ENCODE peak calls at places on chromosomes 7 and 10, in six cellular contexts. One of them, this sample, is unnamed.

GRCh38 chr10:3776796-3777571 is 8.0 kb downstream of the KLF6 start:
- DNase-seq in NCI-H1092: no peak
- DNase-seq in iris pigment epithelial cell: peak
- DNase-seq in GM04503: peak
- DNase-seq in left ventricle myocardium inferior: no peak
- DNase-seq in NCI-H2029: no peak
- DNase-seq in this sample: peak

GRCh38 chr10:37992083-37992482 is 15.6 kb upstream of the ZNF25 start:
- DNase-seq in left ventricle myocardium inferior: no peak
- DNase-seq in iris pigment epithelial cell: peak
- DNase-seq in GM04503: no peak
- DNase-seq in NCI-H1092: no peak
- DNase-seq in NCI-H2029: no peak
- DNase-seq in this sample: no peak

GRCh38 chr7:125061776-125062397 is 132.3 kb upstream of the POT1 start:
- DNase-seq in iris pigment epithelial cell: peak
- DNase-seq in left ventricle myocardium inferior: no peak
- DNase-seq in NCI-H2029: no peak
- DNase-seq in GM04503: no peak
- DNase-seq in NCI-H1092: no peak
- DNase-seq in this sample: peak

GRCh38 chr10:103592186-103593021 is 98.9 kb downstream of the NEURL1 start:
- DNase-seq in GM04503: no peak
- DNase-seq in NCI-H1092: no peak
- DNase-seq in NCI-H2029: no peak
- DNase-seq in left ventricle myocardium inferior: no peak
- DNase-seq in iris pigment epithelial cell: peak
- DNase-seq in this sample: peak

GRCh38 chr7:127726481-127726880 is 74.5 kb downstream of the SND1 start:
- DNase-seq in NCI-H2029: no peak
- DNase-seq in NCI-H1092: no peak
- DNase-seq in left ventricle myocardium inferior: no peak
- DNase-seq in iris pigment epithelial cell: no peak
- DNase-seq in GM04503: no peak
- DNase-seq in this sample: no peak

GRCh38 chr7:73839290-73839689 is 3.0 kb downstream of the METTL27 start:
- DNase-seq in iris pigment epithelial cell: no peak
- DNase-seq in NCI-H2029: no peak
- DNase-seq in NCI-H1092: no peak
- DNase-seq in GM04503: no peak
- DNase-seq in left ventricle myocardium inferior: no peak
- DNase-seq in this sample: no peak

GRCh38 chr7:22640269-22640668 is 86.7 kb upstream of the IL6 start:
- DNase-seq in iris pigment epithelial cell: no peak
- DNase-seq in left ventricle myocardium inferior: no peak
- DNase-seq in NCI-H1092: no peak
- DNase-seq in NCI-H2029: no peak
- DNase-seq in GM04503: no peak
- DNase-seq in this sample: no peak

GRCh38 chr7:127107601-127108007 is 145.1 kb downstream of the GRM8 start:
- DNase-seq in NCI-H2029: no peak
- DNase-seq in iris pigment epithelial cell: peak
- DNase-seq in NCI-H1092: no peak
- DNase-seq in left ventricle myocardium inferior: no peak
- DNase-seq in GM04503: peak
- DNase-seq in this sample: peak

GRCh38 chr7:16636533-16637173 is 8.9 kb downstream of the ANKMY2 start:
- DNase-seq in left ventricle myocardium inferior: no peak
- DNase-seq in NCI-H1092: no peak
- DNase-seq in NCI-H2029: no peak
- DNase-seq in GM04503: no peak
- DNase-seq in iris pigment epithelial cell: peak
- DNase-seq in this sample: no peak

GRCh38 chr10:51235865-51236264 is 161.6 kb downstream of the PRKG1 start:
- DNase-seq in NCI-H2029: no peak
- DNase-seq in iris pigment epithelial cell: no peak
- DNase-seq in NCI-H1092: no peak
- DNase-seq in left ventricle myocardium inferior: no peak
- DNase-seq in GM04503: no peak
- DNase-seq in this sample: no peak

GRCh38 chr10:95496246-95496911 is 64.8 kb downstream of the SORBS1 start:
- DNase-seq in iris pigment epithelial cell: no peak
- DNase-seq in GM04503: no peak
- DNase-seq in NCI-H2029: no peak
- DNase-seq in NCI-H1092: no peak
- DNase-seq in left ventricle myocardium inferior: no peak
- DNase-seq in this sample: no peak

GRCh38 chr10:124996127-124996853 is 54.4 kb downstream of the ZRANB1 start:
- DNase-seq in GM04503: no peak
- DNase-seq in NCI-H2029: no peak
- DNase-seq in iris pigment epithelial cell: no peak
- DNase-seq in NCI-H1092: no peak
- DNase-seq in left ventricle myocardium inferior: peak
- DNase-seq in this sample: no peak

GRCh38 chr10:31262672-31263071 is 56.3 kb upstream of the ZEB1 start:
- DNase-seq in NCI-H1092: no peak
- DNase-seq in iris pigment epithelial cell: peak
- DNase-seq in GM04503: peak
- DNase-seq in left ventricle myocardium inferior: no peak
- DNase-seq in NCI-H2029: no peak
- DNase-seq in this sample: no peak

GRCh38 chr7:112873831-112874553 is 83.8 kb upstream of the TMEM168 start:
- DNase-seq in NCI-H1092: no peak
- DNase-seq in iris pigment epithelial cell: no peak
- DNase-seq in NCI-H2029: no peak
- DNase-seq in GM04503: no peak
- DNase-seq in left ventricle myocardium inferior: no peak
- DNase-seq in this sample: no peak

GRCh38 chr7:134834689-134835462 is 55.4 kb downstream of the CALD1 start:
- DNase-seq in NCI-H1092: no peak
- DNase-seq in GM04503: no peak
- DNase-seq in NCI-H2029: no peak
- DNase-seq in left ventricle myocardium inferior: no peak
- DNase-seq in iris pigment epithelial cell: no peak
- DNase-seq in this sample: peak

GRCh38 chr7:44796034-44796503 is 412 bp upstream of the PPIA start:
- DNase-seq in NCI-H1092: peak
- DNase-seq in left ventricle myocardium inferior: no peak
- DNase-seq in GM04503: no peak
- DNase-seq in NCI-H2029: peak
- DNase-seq in iris pigment epithelial cell: peak
- DNase-seq in this sample: peak

GRCh38 chr7:106905734-106906133 is 40.7 kb downstream of the PIK3CG start:
- DNase-seq in iris pigment epithelial cell: no peak
- DNase-seq in NCI-H1092: no peak
- DNase-seq in NCI-H2029: no peak
- DNase-seq in left ventricle myocardium inferior: no peak
- DNase-seq in GM04503: no peak
- DNase-seq in this sample: no peak

GRCh38 chr7:76310102-76310957 is 7.9 kb downstream of the HSPB1 start:
- DNase-seq in iris pigment epithelial cell: no peak
- DNase-seq in GM04503: no peak
- DNase-seq in left ventricle myocardium inferior: no peak
- DNase-seq in NCI-H2029: peak
- DNase-seq in NCI-H1092: peak
- DNase-seq in this sample: no peak

GRCh38 chr10:110661292-110661691 is 17.2 kb downstream of the RBM20 start:
- DNase-seq in NCI-H2029: no peak
- DNase-seq in GM04503: no peak
- DNase-seq in left ventricle myocardium inferior: no peak
- DNase-seq in iris pigment epithelial cell: no peak
- DNase-seq in NCI-H1092: no peak
- DNase-seq in this sample: no peak

GRCh38 chr7:95811846-95812445 is 39.6 kb downstream of the DYNC1I1 start:
- DNase-seq in NCI-H2029: no peak
- DNase-seq in NCI-H1092: peak
- DNase-seq in left ventricle myocardium inferior: no peak
- DNase-seq in GM04503: peak
- DNase-seq in iris pigment epithelial cell: no peak
- DNase-seq in this sample: no peak

GRCh38 chr7:1675036-1675671 is 5.1 kb downstream of the ELFN1 start:
- DNase-seq in iris pigment epithelial cell: no peak
- DNase-seq in NCI-H1092: no peak
- DNase-seq in NCI-H2029: no peak
- DNase-seq in left ventricle myocardium inferior: no peak
- DNase-seq in GM04503: no peak
- DNase-seq in this sample: no peak

GRCh38 chr7:82172896-82173295 is 270.7 kb downstream of the CACNA2D1 start:
- DNase-seq in NCI-H1092: no peak
- DNase-seq in iris pigment epithelial cell: no peak
- DNase-seq in NCI-H2029: no peak
- DNase-seq in GM04503: no peak
- DNase-seq in left ventricle myocardium inferior: no peak
- DNase-seq in this sample: no peak

GRCh38 chr10:92419740-92420553 is 129.0 kb downstream of the MARCHF5 start:
- DNase-seq in GM04503: no peak
- DNase-seq in left ventricle myocardium inferior: peak
- DNase-seq in iris pigment epithelial cell: peak
- DNase-seq in NCI-H1092: no peak
- DNase-seq in NCI-H2029: no peak
- DNase-seq in this sample: peak

GRCh38 chr7:4147931-4148620 is 534.0 kb upstream of the FOXK1 start:
- DNase-seq in NCI-H1092: no peak
- DNase-seq in NCI-H2029: no peak
- DNase-seq in GM04503: no peak
- DNase-seq in iris pigment epithelial cell: no peak
- DNase-seq in left ventricle myocardium inferior: no peak
- DNase-seq in this sample: no peak

GRCh38 chr10:71606721-71607430 is 112.7 kb downstream of the C10orf105 start:
- DNase-seq in NCI-H1092: no peak
- DNase-seq in GM04503: no peak
- DNase-seq in left ventricle myocardium inferior: no peak
- DNase-seq in iris pigment epithelial cell: no peak
- DNase-seq in NCI-H2029: no peak
- DNase-seq in this sample: no peak